ENCODE peak calls at places on chromosome 6, in six cellular contexts. F, D, G, N, Y and R are unnamed samples.

GRCh38 chr6:151148111-151148510 is 91.7 kb upstream of the AKAP12 start:
- DNase-seq in G (no peak), Y (no peak), D (no peak), N (no peak), F (no peak), R (no peak)

GRCh38 chr6:63458480-63459115 is 113.7 kb upstream of the LOC128125822 start:
- DNase-seq in Y (no peak), F (no peak), N (no peak), G (no peak), D (no peak), R (no peak)

GRCh38 chr6:45488884-45489283 is 111.2 kb upstream of the SUPT3H start:
- DNase-seq in Y (no peak), D (no peak), F (no peak), N (no peak), G (no peak), R (no peak)

GRCh38 chr6:137927777-137928218 is 60.7 kb downstream of the TNFAIP3 start:
- DNase-seq in G (peak; percentile 81), F (no peak), N (no peak), D (no peak), Y (no peak), R (no peak)

GRCh38 chr6:28635547-28636158 is 110.0 kb downstream of the GPX5 start:
- DNase-seq in D (no peak), F (no peak), N (no peak), G (no peak), Y (no peak), R (no peak)

GRCh38 chr6:37714836-37715425 is 17.2 kb upstream of the MDGA1 start:
- DNase-seq in N (no peak), Y (no peak), D (no peak), F (no peak), G (no peak), R (no peak)

GRCh38 chr6:125899726-125900182 is 56.8 kb upstream of the HINT3 start:
- DNase-seq in D (no peak), G (no peak), N (no peak), F (no peak), Y (no peak), R (no peak)

GRCh38 chr6:121008553-121008952 is 325.7 kb downstream of the TBC1D32 start:
- DNase-seq in N (no peak), G (no peak), D (no peak), F (no peak), Y (peak; percentile 28), R (no peak)

GRCh38 chr6:140594806-140595128 is 1220.3 kb upstream of the CITED2 start:
- DNase-seq in N (no peak), D (no peak), Y (no peak), G (no peak), F (no peak), R (no peak)

GRCh38 chr6:148635070-148635743 is 111.6 kb upstream of the UST start:
- DNase-seq in F (no peak), N (no peak), Y (no peak), D (no peak), G (no peak), R (no peak)

GRCh38 chr6:39980839-39981580 is 46.7 kb upstream of the MOCS1 start:
- DNase-seq in G (no peak), D (no peak), N (peak; percentile 70), F (no peak), Y (peak; percentile 5), R (peak; percentile 27)

GRCh38 chr6:16804007-16804303 is 42.7 kb upstream of the ATXN1 start:
- DNase-seq in Y (no peak), G (no peak), N (peak; percentile 23), F (no peak), D (no peak), R (no peak)

GRCh38 chr6:128659878-128660622 is 139.7 kb upstream of the PTPRK start:
- DNase-seq in G (no peak), Y (no peak), F (no peak), N (peak; percentile 79), D (no peak), R (no peak)

GRCh38 chr6:170132561-170132991 is 158.3 kb downstream of the DLL1 start:
- DNase-seq in D (no peak), F (peak; percentile 17), N (no peak), Y (no peak), G (no peak), R (no peak)

GRCh38 chr6:26520840-26521484 is 17.2 kb upstream of the HMGN4 start:
- DNase-seq in D (peak; percentile 94), Y (peak; percentile 66), G (peak; percentile 84), N (peak; percentile 85), F (peak; percentile 89), R (peak; percentile 92)

GRCh38 chr6:46419576-46420002 is 71.7 kb downstream of the RCAN2 start:
- DNase-seq in N (peak; percentile 84), Y (peak; percentile 72), D (no peak), F (peak; percentile 59), G (no peak), R (peak; percentile 71)

GRCh38 chr6:27839303-27840081 is 72.7 kb downstream of the OR2B2 start:
- DNase-seq in G (no peak), F (peak; percentile 33), Y (no peak), D (no peak), N (peak; percentile 90), R (peak; percentile 28)

GRCh38 chr6:111789593-111789992 is 83.7 kb downstream of the FYN start:
- DNase-seq in G (no peak), D (no peak), Y (no peak), F (no peak), N (peak; percentile 88), R (no peak)

GRCh38 chr6:139977887-139978332 is 603.5 kb upstream of the CITED2 start:
- DNase-seq in G (no peak), D (no peak), Y (no peak), N (peak; percentile 78), F (no peak), R (no peak)

GRCh38 chr6:159608961-159609673 is 83.9 kb downstream of the SOD2 start:
- DNase-seq in F (no peak), D (no peak), Y (peak; percentile 9), G (no peak), N (peak; percentile 52), R (no peak)

GRCh38 chr6:69349776-69350175 is 447.0 kb downstream of the LMBRD1 start:
- DNase-seq in Y (no peak), G (no peak), F (no peak), N (no peak), D (no peak), R (peak; percentile 33)

GRCh38 chr6:132768051-132768517 is 10.4 kb upstream of the VNN2 start:
- DNase-seq in D (peak; percentile 65), N (no peak), Y (no peak), F (peak; percentile 52), G (no peak), R (peak; percentile 53)

GRCh38 chr6:149834513-149835481 is 29.4 kb downstream of the LRP11 start:
- DNase-seq in Y (peak; percentile 64), D (no peak), F (peak; percentile 61), G (peak; percentile 27), N (peak; percentile 87), R (peak; percentile 63)

GRCh38 chr6:114304304-114304887 is 38.4 kb downstream of the HS3ST5 start:
- DNase-seq in F (no peak), D (no peak), N (peak; percentile 32), Y (peak; percentile 33), G (no peak), R (no peak)

GRCh38 chr6:157989541-157990289 is 8.1 kb downstream of the SYNJ2 start:
- DNase-seq in D (peak; percentile 89), G (no peak), F (peak; percentile 84), N (peak; percentile 32), Y (no peak), R (peak; percentile 71)

GRCh38 chr6:106799008-106799952 is 169.9 kb downstream of the QRSL1 start:
- DNase-seq in N (peak; percentile 75), G (no peak), Y (peak; percentile 43), D (no peak), F (no peak), R (peak; percentile 38)

GRCh38 chr6:170296746-170297576 is 6.1 kb upstream of the DLL1 start:
- DNase-seq in D (no peak), F (no peak), Y (no peak), G (no peak), N (no peak), R (no peak)

GRCh38 chr6:39964530-39964929 is 30.3 kb upstream of the MOCS1 start:
- DNase-seq in Y (no peak), F (no peak), D (no peak), N (no peak), G (no peak), R (no peak)

GRCh38 chr6:152380993-152381898 is 255.9 kb downstream of the SYNE1 start:
- DNase-seq in Y (peak; percentile 90), G (no peak), D (peak; percentile 78), F (peak; percentile 41), N (peak; percentile 98), R (peak; percentile 72)

GRCh38 chr6:122449084-122449483 is 22.5 kb downstream of the SERINC1 start:
- DNase-seq in D (no peak), N (no peak), G (no peak), Y (no peak), F (no peak), R (no peak)

GRCh38 chr6:46412662-46413061 is 78.6 kb downstream of the RCAN2 start:
- DNase-seq in N (no peak), D (no peak), Y (no peak), G (no peak), F (no peak), R (no peak)

GRCh38 chr6:137487181-137487910 is 6.8 kb downstream of the OLIG3 start:
- DNase-seq in N (no peak), F (no peak), Y (no peak), D (no peak), G (no peak), R (no peak)

GRCh38 chr6:138691595-138692057 is 81.9 kb upstream of the CCDC28A start:
- DNase-seq in G (no peak), N (peak; percentile 85), F (peak; percentile 35), Y (peak; percentile 60), D (no peak), R (no peak)

GRCh38 chr6:14369717-14370116 is 252.1 kb downstream of the CD83 start:
- DNase-seq in F (no peak), N (no peak), G (no peak), Y (no peak), D (no peak), R (no peak)

GRCh38 chr6:39806277-39806676 is 14.1 kb downstream of the DAAM2 start:
- DNase-seq in F (no peak), G (no peak), N (peak; percentile 42), Y (no peak), D (no peak), R (no peak)

GRCh38 chr6:170449231-170449630 is 103.9 kb downstream of the PSMB1 start:
- DNase-seq in G (no peak), N (no peak), F (no peak), D (no peak), Y (no peak), R (no peak)

GRCh38 chr6:168895102-168895812 is 358.4 kb downstream of the THBS2 start:
- DNase-seq in F (peak; percentile 90), G (peak; percentile 64), D (peak; percentile 87), Y (peak; percentile 35), N (peak; percentile 81), R (peak; percentile 88)

GRCh38 chr6:150361876-150362275 is 6.9 kb upstream of the IYD start:
- DNase-seq in Y (no peak), F (no peak), D (no peak), G (no peak), N (no peak), R (no peak)